ENCODE peak calls at places on chromosomes 2 and 18, in ten cellular contexts. N, A, V, M, G, Q, S, U, T and W are unnamed samples.

GRCh38 chr2:144780983-144781382 is 261.1 kb upstream of the ZEB2 start:
- DNase-seq in N (no peak), A (no peak), V (no peak), M (no peak), G (no peak), Q (no peak), S (no peak), U (no peak), T (no peak), W (no peak)

GRCh38 chr18:45962866-45963265 is 4.3 kb downstream of the EPG5 start:
- DNase-seq in N (no peak), A (no peak), V (no peak), M (no peak), G (peak), Q (no peak), S (no peak), U (no peak), T (peak), W (peak)

GRCh38 chr18:47118986-47119385 is 31.3 kb downstream of the HDHD2 start:
- DNase-seq in N (no peak), A (no peak), V (no peak), M (no peak), G (peak), Q (no peak), S (peak), U (no peak), T (no peak), W (peak)

GRCh38 chr2:53490659-53491058 is 276.9 kb upstream of the CHAC2 start:
- DNase-seq in N (no peak), A (no peak), V (no peak), M (peak), G (peak), Q (no peak), S (peak), U (peak), T (no peak), W (no peak)

GRCh38 chr2:187554704-187555082 is 458 bp upstream of the TFPI start:
- DNase-seq in N (no peak), A (no peak), V (no peak), M (no peak), G (no peak), Q (no peak), S (no peak), U (no peak), T (no peak), W (no peak)

GRCh38 chr2:71922501-71923142 is 225.0 kb downstream of the CYP26B1 start:
- DNase-seq in N (no peak), A (no peak), V (no peak), M (peak), G (no peak), Q (no peak), S (no peak), U (no peak), T (no peak), W (no peak)

GRCh38 chr2:54629914-54630609 is 93.4 kb upstream of the EML6 start:
- DNase-seq in N (no peak), A (no peak), V (no peak), M (peak), G (peak), Q (no peak), S (peak), U (no peak), T (peak), W (no peak)

GRCh38 chr2:65311596-65311995 is 84.0 kb downstream of the ACTR2 start:
- DNase-seq in N (no peak), A (no peak), V (no peak), M (no peak), G (no peak), Q (no peak), S (no peak), U (no peak), T (no peak), W (no peak)

GRCh38 chr2:132415256-132416079 is 1.1 kb upstream of the GPR39 start:
- DNase-seq in N (no peak), A (no peak), V (no peak), M (no peak), G (no peak), Q (no peak), S (peak), U (no peak), T (no peak), W (no peak)